ENCODE peak calls at places on chromosomes 1 and 21, in ten cellular contexts. One of them, this sample, is unnamed.

GRCh38 chr1:118945460-118945859 is 42.7 kb downstream of the TBX15 start:
- DNase-seq in AG08396: no peak
- DNase-seq in GM10248: no peak
- DNase-seq in tibial artery: no peak
- DNase-seq in brain microvascular endothelial cell: peak
- DNase-seq in activated CD4-positive, alpha-beta T cell treated with anti-CD3 and anti-CD28 coated beads, Interleukin-2, amount 50 U/mL, for 1 hour: no peak
- DNase-seq in GM12891: no peak
- DNase-seq in naive thymus-derived CD4-positive, alpha-beta T cell: no peak
- DNase-seq in BJ: no peak
- DNase-seq in T-helper 9 cell: no peak
- DNase-seq in this sample: no peak

GRCh38 chr1:236024655-236025054 is 40.2 kb downstream of the NID1 start:
- DNase-seq in AG08396: no peak
- DNase-seq in GM10248: no peak
- DNase-seq in tibial artery: no peak
- DNase-seq in brain microvascular endothelial cell: no peak
- DNase-seq in activated CD4-positive, alpha-beta T cell treated with anti-CD3 and anti-CD28 coated beads, Interleukin-2, amount 50 U/mL, for 1 hour: no peak
- DNase-seq in GM12891: no peak
- DNase-seq in naive thymus-derived CD4-positive, alpha-beta T cell: no peak
- DNase-seq in BJ: no peak
- DNase-seq in T-helper 9 cell: no peak
- DNase-seq in this sample: no peak

GRCh38 chr1:201022824-201023516 is 544 bp downstream of the KIF21B start:
- DNase-seq in AG08396: no peak
- DNase-seq in GM10248: no peak
- DNase-seq in tibial artery: no peak
- DNase-seq in brain microvascular endothelial cell: no peak
- DNase-seq in activated CD4-positive, alpha-beta T cell treated with anti-CD3 and anti-CD28 coated beads, Interleukin-2, amount 50 U/mL, for 1 hour: no peak
- DNase-seq in GM12891: no peak
- DNase-seq in naive thymus-derived CD4-positive, alpha-beta T cell: peak
- DNase-seq in BJ: no peak
- DNase-seq in T-helper 9 cell: peak
- DNase-seq in this sample: peak

GRCh38 chr21:42515708-42516502 is 2.3 kb downstream of the SLC37A1 start:
- DNase-seq in AG08396: no peak
- DNase-seq in GM10248: no peak
- DNase-seq in tibial artery: no peak
- DNase-seq in brain microvascular endothelial cell: no peak
- DNase-seq in activated CD4-positive, alpha-beta T cell treated with anti-CD3 and anti-CD28 coated beads, Interleukin-2, amount 50 U/mL, for 1 hour: no peak
- DNase-seq in GM12891: no peak
- DNase-seq in naive thymus-derived CD4-positive, alpha-beta T cell: no peak
- DNase-seq in BJ: no peak
- DNase-seq in T-helper 9 cell: no peak
- DNase-seq in this sample: no peak

GRCh38 chr21:40736145-40736544 is 110.8 kb downstream of the DSCAM start:
- DNase-seq in AG08396: no peak
- DNase-seq in GM10248: no peak
- DNase-seq in tibial artery: no peak
- DNase-seq in brain microvascular endothelial cell: no peak
- DNase-seq in activated CD4-positive, alpha-beta T cell treated with anti-CD3 and anti-CD28 coated beads, Interleukin-2, amount 50 U/mL, for 1 hour: no peak
- DNase-seq in GM12891: no peak
- DNase-seq in naive thymus-derived CD4-positive, alpha-beta T cell: no peak
- DNase-seq in BJ: no peak
- DNase-seq in T-helper 9 cell: no peak
- DNase-seq in this sample: no peak

GRCh38 chr1:151511636-151512215 is 539 bp downstream of the CGN start:
- DNase-seq in AG08396: no peak
- DNase-seq in GM10248: no peak
- DNase-seq in tibial artery: no peak
- DNase-seq in brain microvascular endothelial cell: no peak
- DNase-seq in activated CD4-positive, alpha-beta T cell treated with anti-CD3 and anti-CD28 coated beads, Interleukin-2, amount 50 U/mL, for 1 hour: peak
- DNase-seq in GM12891: no peak
- DNase-seq in naive thymus-derived CD4-positive, alpha-beta T cell: peak
- DNase-seq in BJ: no peak
- DNase-seq in T-helper 9 cell: peak
- DNase-seq in this sample: no peak

GRCh38 chr1:43286115-43286514 is 734 bp upstream of the C1orf210 start:
- DNase-seq in AG08396: no peak
- DNase-seq in GM10248: no peak
- DNase-seq in tibial artery: no peak
- DNase-seq in brain microvascular endothelial cell: no peak
- DNase-seq in activated CD4-positive, alpha-beta T cell treated with anti-CD3 and anti-CD28 coated beads, Interleukin-2, amount 50 U/mL, for 1 hour: no peak
- DNase-seq in GM12891: no peak
- DNase-seq in naive thymus-derived CD4-positive, alpha-beta T cell: no peak
- DNase-seq in BJ: no peak
- DNase-seq in T-helper 9 cell: no peak
- DNase-seq in this sample: no peak

GRCh38 chr1:206110820-206111219 is 6.4 kb downstream of the AVPR1B start:
- DNase-seq in AG08396: no peak
- DNase-seq in GM10248: no peak
- DNase-seq in tibial artery: no peak
- DNase-seq in brain microvascular endothelial cell: no peak
- DNase-seq in activated CD4-positive, alpha-beta T cell treated with anti-CD3 and anti-CD28 coated beads, Interleukin-2, amount 50 U/mL, for 1 hour: no peak
- DNase-seq in GM12891: no peak
- DNase-seq in naive thymus-derived CD4-positive, alpha-beta T cell: no peak
- DNase-seq in BJ: no peak
- DNase-seq in T-helper 9 cell: no peak
- DNase-seq in this sample: no peak

GRCh38 chr21:40618216-40618615 is 228.7 kb downstream of the DSCAM start:
- DNase-seq in AG08396: no peak
- DNase-seq in GM10248: no peak
- DNase-seq in tibial artery: no peak
- DNase-seq in brain microvascular endothelial cell: no peak
- DNase-seq in activated CD4-positive, alpha-beta T cell treated with anti-CD3 and anti-CD28 coated beads, Interleukin-2, amount 50 U/mL, for 1 hour: no peak
- DNase-seq in GM12891: no peak
- DNase-seq in naive thymus-derived CD4-positive, alpha-beta T cell: no peak
- DNase-seq in BJ: no peak
- DNase-seq in T-helper 9 cell: no peak
- DNase-seq in this sample: no peak

GRCh38 chr1:203268901-203269653 is 36.2 kb upstream of the BTG2 start:
- DNase-seq in AG08396: peak
- DNase-seq in GM10248: peak
- DNase-seq in tibial artery: no peak
- DNase-seq in brain microvascular endothelial cell: peak
- DNase-seq in activated CD4-positive, alpha-beta T cell treated with anti-CD3 and anti-CD28 coated beads, Interleukin-2, amount 50 U/mL, for 1 hour: no peak
- DNase-seq in GM12891: no peak
- DNase-seq in naive thymus-derived CD4-positive, alpha-beta T cell: peak
- DNase-seq in BJ: no peak
- DNase-seq in T-helper 9 cell: no peak
- DNase-seq in this sample: no peak

GRCh38 chr1:117561551-117561950 is 44.3 kb upstream of the TENT5C start:
- DNase-seq in AG08396: no peak
- DNase-seq in GM10248: no peak
- DNase-seq in tibial artery: no peak
- DNase-seq in brain microvascular endothelial cell: no peak
- DNase-seq in activated CD4-positive, alpha-beta T cell treated with anti-CD3 and anti-CD28 coated beads, Interleukin-2, amount 50 U/mL, for 1 hour: no peak
- DNase-seq in GM12891: no peak
- DNase-seq in naive thymus-derived CD4-positive, alpha-beta T cell: no peak
- DNase-seq in BJ: no peak
- DNase-seq in T-helper 9 cell: no peak
- DNase-seq in this sample: no peak

GRCh38 chr1:19484338-19484792 is 974 bp downstream of the CAPZB start:
- DNase-seq in AG08396: peak
- DNase-seq in GM10248: no peak
- DNase-seq in tibial artery: peak
- DNase-seq in brain microvascular endothelial cell: no peak
- DNase-seq in activated CD4-positive, alpha-beta T cell treated with anti-CD3 and anti-CD28 coated beads, Interleukin-2, amount 50 U/mL, for 1 hour: peak
- DNase-seq in GM12891: no peak
- DNase-seq in naive thymus-derived CD4-positive, alpha-beta T cell: peak
- DNase-seq in BJ: no peak
- DNase-seq in T-helper 9 cell: no peak
- DNase-seq in this sample: peak

GRCh38 chr1:72283204-72284083 is 1.1 kb upstream of the NEGR1 start:
- DNase-seq in AG08396: peak
- DNase-seq in GM10248: peak
- DNase-seq in tibial artery: peak
- DNase-seq in brain microvascular endothelial cell: peak
- DNase-seq in activated CD4-positive, alpha-beta T cell treated with anti-CD3 and anti-CD28 coated beads, Interleukin-2, amount 50 U/mL, for 1 hour: no peak
- DNase-seq in GM12891: no peak
- DNase-seq in naive thymus-derived CD4-positive, alpha-beta T cell: peak
- DNase-seq in BJ: peak
- DNase-seq in T-helper 9 cell: no peak
- DNase-seq in this sample: no peak

GRCh38 chr1:60504206-60504868 is 430.8 kb upstream of the C1orf87 start:
- DNase-seq in AG08396: no peak
- DNase-seq in GM10248: no peak
- DNase-seq in tibial artery: no peak
- DNase-seq in brain microvascular endothelial cell: no peak
- DNase-seq in activated CD4-positive, alpha-beta T cell treated with anti-CD3 and anti-CD28 coated beads, Interleukin-2, amount 50 U/mL, for 1 hour: no peak
- DNase-seq in GM12891: no peak
- DNase-seq in naive thymus-derived CD4-positive, alpha-beta T cell: no peak
- DNase-seq in BJ: no peak
- DNase-seq in T-helper 9 cell: no peak
- DNase-seq in this sample: no peak